ENCODE peak calls at places on chromosomes 1 and 21, in four cellular contexts. Z is CD4-positive, alpha-beta memory T cell; H is foreskin keratinocyte; T is WTC11. O is an unnamed sample.

GRCh38 chr1:222263791-222264190 is 284.1 kb downstream of the HHIPL2 start:
- DNase-seq in Z (peak), T (no peak), H (no peak), O (no peak)

GRCh38 chr1:15008783-15009709 is 144.5 kb upstream of the TMEM51 start:
- DNase-seq in H (no peak), T (no peak), Z (no peak), O (no peak)

GRCh38 chr1:205495237-205495823 is 9.1 kb upstream of the CDK18 start:
- DNase-seq in T (no peak), Z (no peak), H (no peak), O (no peak)

GRCh38 chr1:174021611-174022079 is 512 bp downstream of the RC3H1 start:
- DNase-seq in T (peak), H (peak), Z (no peak), O (peak)

GRCh38 chr1:167500283-167500860 is 18.0 kb downstream of the CD247 start:
- DNase-seq in H (no peak), Z (no peak), T (no peak), O (no peak)

GRCh38 chr1:89407355-89407754 is 43.5 kb downstream of the GBP6 start:
- DNase-seq in Z (no peak), H (no peak), T (no peak), O (peak)

GRCh38 chr1:107171378-107171777 is 30.5 kb downstream of the NTNG1 start:
- DNase-seq in T (no peak), H (no peak), Z (no peak), O (no peak)

GRCh38 chr1:171334024-171334423 is 20.0 kb downstream of the FMO4 start:
- DNase-seq in T (no peak), H (no peak), Z (no peak), O (no peak)

GRCh38 chr1:237864338-237865244 is 26.1 kb downstream of the ZP4 start:
- DNase-seq in T (peak), H (no peak), Z (no peak), O (peak)

GRCh38 chr1:52636701-52637695 is 4.0 kb downstream of the SHISAL2A start:
- DNase-seq in T (no peak), H (peak), Z (peak), O (peak)

GRCh38 chr21:43866659-43867331 is 1.8 kb downstream of the AGPAT3 start:
- DNase-seq in T (no peak), Z (peak), H (peak), O (no peak)

GRCh38 chr21:33642896-33643657 is 776 bp downstream of the ITSN1 start:
- DNase-seq in T (peak), H (no peak), Z (peak), O (peak)

GRCh38 chr1:18951818-18952391 is 4.6 kb downstream of the IFFO2 start:
- DNase-seq in T (no peak), Z (peak), H (no peak), O (peak)

GRCh38 chr1:235910357-235911299 is 43.9 kb upstream of the LYST start:
- DNase-seq in T (peak), Z (no peak), H (peak), O (peak)

GRCh38 chr1:17046043-17046657 is 7.7 kb downstream of the SDHB start:
- DNase-seq in Z (peak), T (no peak), H (peak), O (peak)

GRCh38 chr1:36782785-36783184 is 251.5 kb downstream of the GRIK3 start:
- DNase-seq in T (no peak), Z (no peak), H (no peak), O (no peak)

GRCh38 chr1:197336571-197336970 is 68.5 kb downstream of the CRB1 start:
- DNase-seq in T (no peak), H (no peak), Z (no peak), O (no peak)

GRCh38 chr21:15094706-15095105 is 29.9 kb upstream of the NRIP1 start:
- DNase-seq in H (peak), Z (no peak), T (no peak), O (no peak)

GRCh38 chr1:192311281-192311680 is 5.5 kb upstream of the RGS21 start:
- DNase-seq in H (peak), Z (no peak), T (no peak), O (no peak)

GRCh38 chr21:28213221-28213620 is 779.5 kb downstream of the LTN1 start:
- DNase-seq in Z (no peak), T (no peak), H (no peak), O (no peak)

GRCh38 chr1:115141145-115141454 is 51.8 kb upstream of the TSPAN2 start:
- DNase-seq in H (no peak), T (no peak), Z (no peak), O (no peak)

GRCh38 chr1:97063532-97063931 is 341.9 kb downstream of the PTBP2 start:
- DNase-seq in Z (no peak), H (no peak), T (no peak), O (no peak)